ENCODE peak calls at places on chromosomes 13 and 19, in six cellular contexts. I, N, G, R, Q and Z are unnamed samples.
A peak's percentile ranks its signal among the peaks of the same experiment; 100 is the strongest.

GRCh38 chr13:101360525-101360924 is 55.8 kb downstream of the NALCN start:
- DNase-seq in I (no peak), N (no peak), G (no peak), R (no peak), Q (no peak), Z (no peak)

GRCh38 chr13:60227168-60227567 is 63.4 kb upstream of the DIAPH3 start:
- DNase-seq in I (no peak), N (no peak), G (no peak), R (no peak), Q (no peak), Z (no peak)

GRCh38 chr19:49911381-49912145 is 14.9 kb upstream of the IL4I1 start:
- DNase-seq in I (no peak), N (no peak), G (no peak), R (no peak), Q (no peak), Z (peak; percentile 49)

GRCh38 chr13:110565296-110565695 is 3.8 kb upstream of the RAB20 start:
- DNase-seq in I (no peak), N (no peak), G (no peak), R (no peak), Q (no peak), Z (peak; percentile 45)

GRCh38 chr19:55494172-55494761 is 6.0 kb downstream of the SSC5D start:
- DNase-seq in I (peak; percentile 80), N (no peak), G (peak; percentile 68), R (no peak), Q (no peak), Z (no peak)

GRCh38 chr19:17765069-17765618 is 13.9 kb downstream of the FCHO1 start:
- DNase-seq in I (peak; percentile 93), N (peak; percentile 21), G (peak; percentile 47), R (no peak), Q (peak; percentile 63), Z (peak; percentile 8)

GRCh38 chr19:30085394-30085793 is 143.4 kb downstream of the URI1 start:
- DNase-seq in I (no peak), N (no peak), G (no peak), R (no peak), Q (no peak), Z (peak; percentile 81)

GRCh38 chr19:58562126-58563033 is 4.0 kb upstream of the UBE2M start:
- DNase-seq in I (peak; percentile 83), N (no peak), G (peak; percentile 50), R (no peak), Q (no peak), Z (peak; percentile 68)

GRCh38 chr19:52689804-52690394 is 44.9 kb downstream of the ZNF611 start:
- DNase-seq in I (peak; percentile 85), N (no peak), G (peak; percentile 41), R (no peak), Q (peak; percentile 51), Z (peak; percentile 55)

GRCh38 chr13:75541287-75541686 is 3.6 kb upstream of the COMMD6 start:
- DNase-seq in I (no peak), N (no peak), G (no peak), R (no peak), Q (no peak), Z (no peak)

GRCh38 chr13:35618565-35619083 is 142.1 kb upstream of the MAB21L1 start:
- DNase-seq in I (no peak), N (no peak), G (no peak), R (no peak), Q (no peak), Z (no peak)

GRCh38 chr19:49801966-49802661 is 11.0 kb downstream of the FUZ start:
- DNase-seq in I (no peak), N (no peak), G (peak; percentile 91), R (no peak), Q (peak; percentile 62), Z (peak; percentile 93)

GRCh38 chr19:2567580-2567979 is 91.7 kb downstream of the GADD45B start:
- DNase-seq in I (peak; percentile 85), N (no peak), G (peak; percentile 58), R (no peak), Q (no peak), Z (no peak)

GRCh38 chr19:48603001-48603400 is 3.5 kb upstream of the SPACA4 start:
- DNase-seq in I (no peak), N (no peak), G (no peak), R (no peak), Q (no peak), Z (no peak)

GRCh38 chr19:38264486-38265212 is at the start of gene SPINT2:
- DNase-seq in I (peak; percentile 86), N (peak; percentile 84), G (peak; percentile 33), R (no peak), Q (peak; percentile 42), Z (no peak)

GRCh38 chr13:45615501-45616101 is at the start of gene ERICH6B:
- DNase-seq in I (peak; percentile 78), N (no peak), G (peak; percentile 20), R (no peak), Q (no peak), Z (peak; percentile 23)

DNA sequence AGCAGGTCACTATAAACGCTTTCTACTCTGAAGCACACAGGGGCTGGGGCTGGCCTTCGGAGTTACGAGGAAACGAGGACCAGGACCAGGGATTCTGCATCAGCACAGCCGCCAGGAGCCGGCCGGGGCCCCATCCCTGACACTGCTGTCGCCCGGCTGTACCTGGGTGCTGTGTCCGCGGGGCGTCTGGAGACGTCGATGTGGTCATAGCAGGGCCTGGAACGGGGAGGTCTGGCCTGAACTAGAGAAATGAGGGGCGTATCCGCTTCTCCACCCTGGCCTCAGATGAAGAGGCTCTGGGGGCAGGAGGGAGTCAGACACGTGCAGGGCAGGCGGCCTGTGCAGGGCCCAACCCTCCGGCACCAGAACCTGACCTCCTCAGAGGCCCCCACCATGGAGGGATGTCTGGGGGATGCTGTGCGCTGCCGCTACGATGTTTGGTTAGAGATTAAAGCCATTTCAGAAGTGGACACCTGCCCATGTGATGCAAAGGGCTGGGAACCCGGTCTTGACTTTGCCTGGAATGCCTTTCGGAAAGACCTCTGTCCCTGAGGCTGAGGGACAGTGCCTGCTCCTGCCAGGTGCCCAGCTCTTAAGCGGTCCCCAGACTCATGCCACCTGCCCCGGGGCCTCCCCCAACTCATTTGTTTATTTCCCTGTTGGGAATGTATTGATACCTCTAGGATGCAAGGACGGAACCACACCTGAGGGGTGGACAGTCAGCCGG is 21.4 kb downstream of the GAS6 start:
- DNase-seq in I (no peak), N (no peak), G (no peak), R (no peak), Q (no peak), Z (no peak)
- H3K27ac ChIP-seq in I (no peak overlapping the region), N (no peak overlapping the region), G (no peak overlapping the region), R (no peak overlapping the region), Q (no peak overlapping the region), Z (no peak overlapping the region)

GRCh38 chr19:4715529-4716221 is 8.0 kb downstream of the DPP9 start:
- DNase-seq in I (no peak), N (no peak), G (no peak), R (no peak), Q (peak; percentile 82), Z (no peak)

GRCh38 chr19:4713384-4713951 is 10.2 kb downstream of the DPP9 start:
- DNase-seq in I (no peak), N (peak; percentile 92), G (peak; percentile 77), R (peak; percentile 99), Q (peak; percentile 61), Z (no peak)

GRCh38 chr19:4711211-4711610 is 12.4 kb downstream of the DPP9 start:
- DNase-seq in I (no peak), N (no peak), G (no peak), R (no peak), Q (no peak), Z (no peak)

GRCh38 chr19:4712771-4713170 is 10.9 kb downstream of the DPP9 start:
- DNase-seq in I (no peak), N (no peak), G (no peak), R (no peak), Q (no peak), Z (no peak)

GRCh38 chr19:4714016-4714415 is 9.6 kb downstream of the DPP9 start:
- DNase-seq in I (no peak), N (no peak), G (no peak), R (no peak), Q (no peak), Z (no peak)
- H3K4me1 ChIP-seq in I (peaks cover 12% of the 10 kb centered on the region), N (peaks cover 61% of the 10 kb centered on the region), G (peaks cover 33% of the 10 kb centered on the region), R (peaks cover 25% of the 10 kb centered on the region), Q (peaks cover 10% of the 10 kb centered on the region), Z (no peaks in the 10 kb centered on the region)

GRCh38 chr19:45774765-45775164 is 5.7 kb upstream of the SIX5 start:
- DNase-seq in I (peak; percentile 41), N (peak; percentile 71), G (no peak), R (no peak), Q (no peak), Z (peak; percentile 44)

GRCh38 chr19:45771331-45771933 is 2.4 kb upstream of the SIX5 start:
- DNase-seq in I (peak; percentile 83), N (no peak), G (peak; percentile 31), R (no peak), Q (no peak), Z (no peak)

GRCh38 chr19:45772912-45773311 is 3.9 kb upstream of the SIX5 start:
- DNase-seq in I (no peak), N (no peak), G (no peak), R (no peak), Q (no peak), Z (no peak)

GRCh38 chr19:45772130-45772880 is 3.3 kb upstream of the SIX5 start:
- DNase-seq in I (no peak), N (no peak), G (no peak), R (no peak), Q (no peak), Z (no peak)

DNA sequence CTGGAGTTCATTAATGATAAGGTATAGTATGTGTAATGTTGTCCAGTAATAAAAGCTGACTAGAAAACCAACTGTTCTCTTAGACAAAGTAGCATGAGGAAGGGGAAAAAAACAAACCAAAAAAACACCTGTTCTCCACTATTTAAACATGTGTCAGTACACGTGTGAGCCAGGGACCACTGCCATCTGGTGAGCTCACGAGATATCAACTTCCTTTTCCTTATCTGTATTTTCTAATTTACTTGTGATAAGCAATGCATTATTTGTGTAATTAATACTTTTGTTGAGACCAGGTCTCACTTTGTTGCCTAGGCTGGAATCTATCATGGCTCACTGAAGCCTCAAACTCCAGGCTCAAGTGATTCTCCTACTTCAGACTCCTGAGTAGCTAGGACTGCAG is 4.3 kb upstream of the SIX5 start:
- DNase-seq in I (no peak), N (no peak), G (no peak), R (no peak), Q (no peak), Z (no peak)
- H3K27ac ChIP-seq in I (no peak overlapping the region), N (no peak overlapping the region), G (no peak overlapping the region), R (no peak overlapping the region), Q (no peak overlapping the region), Z (no peak overlapping the region)

GRCh38 chr13:50125306-50125555 is 110.0 kb downstream of the KCNRG start:
- DNase-seq in I (no peak), N (peak; percentile 6), G (no peak), R (no peak), Q (no peak), Z (no peak)
- H3K4me1 ChIP-seq in I (peaks cover 12% of the 10 kb centered on the region), N (peaks cover 14% of the 10 kb centered on the region), G (peaks cover 29% of the 10 kb centered on the region), R (peaks cover 3% of the 10 kb centered on the region), Q (peaks cover 19% of the 10 kb centered on the region), Z (peaks cover 14% of the 10 kb centered on the region)

GRCh38 chr13:37069597-37070103 is 10.2 kb upstream of the SUPT20H start:
- DNase-seq in I (peak; percentile 74), N (no peak), G (no peak), R (no peak), Q (no peak), Z (no peak)

GRCh38 chr13:37068962-37069361 is 9.5 kb upstream of the SUPT20H start:
- DNase-seq in I (no peak), N (no peak), G (no peak), R (no peak), Q (no peak), Z (no peak)

GRCh38 chr13:37072024-37072423 is 12.5 kb upstream of the SUPT20H start:
- DNase-seq in I (no peak), N (no peak), G (no peak), R (no peak), Q (no peak), Z (no peak)

GRCh38 chr13:37070145-37070695 is 10.7 kb upstream of the SUPT20H start:
- DNase-seq in I (no peak), N (no peak), G (no peak), R (no peak), Q (no peak), Z (no peak)

GRCh38 chr13:37070956-37071355 is 11.5 kb upstream of the SUPT20H start:
- DNase-seq in I (no peak), N (no peak), G (no peak), R (no peak), Q (no peak), Z (peak; percentile 81)
- H3K27ac ChIP-seq in I (no peak overlapping the region), N (no peak overlapping the region), G (no peak overlapping the region), R (no peak overlapping the region), Q (no peak overlapping the region), Z (no peak overlapping the region)